ENCODE peak calls at places on chromosomes 7 and 10, in six cellular contexts. T is IMR-90, Y is neuronal stem cell, I is H9, Z is mesenchymal stem cell, P is H1. S is an unnamed sample.
A peak's percentile ranks its signal among the peaks of the same experiment; 100 is the strongest.

GRCh38 chr7:66682350-66683093 is 53.8 kb downstream of the KCTD7 start:
- DNase-seq in I (no peak), P (no peak), Y (no peak), T (peak; percentile 64), Z (peak; percentile 64), S (peak; percentile 63)

GRCh38 chr7:22628112-22628511 is 98.9 kb upstream of the IL6 start:
- DNase-seq in Z (no peak), Y (no peak), T (no peak), P (no peak), I (no peak), S (no peak)

GRCh38 chr7:144384071-144384470 is 19.4 kb downstream of the NOBOX start:
- DNase-seq in P (peak; percentile 44), Z (peak; percentile 70), T (no peak), Y (no peak), I (peak; percentile 20), S (peak; percentile 49)

GRCh38 chr10:93710333-93710909 is 8.0 kb upstream of the FRA10AC1 start:
- DNase-seq in Z (no peak), Y (no peak), P (no peak), I (no peak), T (no peak), S (no peak)

GRCh38 chr10:86888585-86889381 is 68.6 kb downstream of the MMRN2 start:
- DNase-seq in T (peak; percentile 71), P (no peak), I (no peak), Z (peak; percentile 83), Y (no peak), S (no peak)

GRCh38 chr7:146216371-146217041 is 99.9 kb downstream of the CNTNAP2 start:
- DNase-seq in Z (no peak), Y (no peak), T (no peak), P (no peak), I (no peak), S (no peak)

GRCh38 chr7:51307811-51308737 is 8.5 kb downstream of the COBL start:
- DNase-seq in Z (no peak), Y (no peak), P (peak; percentile 22), T (no peak), I (no peak), S (no peak)

GRCh38 chr10:3106908-3107425 is 39.6 kb downstream of the PFKP start:
- DNase-seq in T (no peak), Z (no peak), Y (no peak), P (no peak), I (no peak), S (no peak)

GRCh38 chr10:76396126-76396525 is 964.7 kb downstream of the LRMDA start:
- DNase-seq in I (no peak), P (no peak), T (no peak), Z (no peak), Y (no peak), S (no peak)

GRCh38 chr7:79420464-79420863 is 33.0 kb downstream of the MAGI2 start:
- DNase-seq in I (no peak), Z (peak; percentile 90), T (peak; percentile 98), P (no peak), Y (no peak), S (no peak)

GRCh38 chr7:96426027-96426426 is 104.1 kb upstream of the SLC25A13 start:
- DNase-seq in Z (no peak), T (no peak), I (no peak), P (no peak), Y (no peak), S (no peak)

GRCh38 chr7:115068220-115068619 is 146.3 kb downstream of the MDFIC start:
- DNase-seq in Y (no peak), I (no peak), P (no peak), T (peak; percentile 75), Z (no peak), S (no peak)

GRCh38 chr10:124293641-124294449 is 124.9 kb downstream of the OAT start:
- DNase-seq in Y (no peak), P (no peak), T (no peak), I (peak; percentile 18), Z (no peak), S (no peak)

GRCh38 chr7:97601941-97602457 is 129.9 kb upstream of the TAC1 start:
- DNase-seq in I (no peak), P (no peak), Y (no peak), Z (no peak), T (no peak), S (no peak)

GRCh38 chr10:104925232-104925851 is 284.3 kb downstream of the SORCS3 start:
- DNase-seq in T (no peak), Z (no peak), I (peak; percentile 54), Y (peak; percentile 48), P (peak; percentile 71), S (peak; percentile 32)

GRCh38 chr10:71004176-71004575 is 115.8 kb upstream of the PCBD1 start:
- DNase-seq in Z (no peak), P (no peak), I (no peak), Y (no peak), T (no peak), S (no peak)
- H2AFZ ChIP-seq in Z (no peak overlapping the region), P (no peak overlapping the region), I (no peak overlapping the region), Y (no peak overlapping the region), T (no peak overlapping the region), S (no peak overlapping the region)

DNA sequence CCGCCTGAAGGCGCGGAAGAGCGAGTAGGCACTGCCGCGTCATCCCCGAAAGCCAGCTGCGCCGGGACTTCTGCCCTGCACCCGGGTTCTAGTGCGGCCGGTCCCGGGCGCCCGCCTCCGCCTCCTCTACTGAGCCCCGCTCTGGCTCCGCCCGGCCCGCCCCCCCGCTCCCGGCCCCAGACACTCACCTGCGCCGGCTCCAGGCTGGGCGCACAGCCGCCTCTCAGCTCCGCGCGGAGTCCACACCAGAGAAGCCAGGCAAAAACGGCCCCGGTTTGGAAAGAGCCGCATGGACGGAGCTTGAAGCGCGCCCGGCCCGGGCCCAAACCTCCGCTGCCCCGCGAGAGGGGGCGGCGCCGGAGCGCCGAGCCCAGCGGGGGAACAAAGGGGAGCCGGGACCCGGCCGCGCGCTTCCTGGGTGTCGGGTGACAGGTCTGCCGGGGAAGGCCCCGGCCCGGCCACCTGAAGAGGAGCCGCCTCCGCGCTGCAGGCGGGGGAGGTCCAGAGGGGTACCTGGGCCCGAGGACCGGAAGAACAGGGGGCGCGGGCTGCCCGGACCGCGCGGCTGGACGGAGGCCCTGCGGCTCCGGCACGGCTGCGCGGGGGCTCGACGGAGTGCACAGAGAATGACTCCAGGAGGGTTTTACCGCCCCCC is 168.2 kb downstream of the NRF1 start:
- DNase-seq in T (no peak), I (no peak), Z (no peak), Y (peak; percentile 67), P (peak; percentile 90), S (peak; percentile 73)
- H3K18ac ChIP-seq in T (no peak overlapping the region), I (no peak overlapping the region), Z (no peak overlapping the region), Y (peak overlapping the region; percentile 90), P (peak overlapping the region; percentile 83), S (no peak overlapping the region)

GRCh38 chr7:120989571-120990220 is 1.2 kb downstream of the CPED1 start:
- DNase-seq in T (peak; percentile 38), I (no peak), P (no peak), Y (no peak), Z (peak; percentile 53), S (peak; percentile 10)
- H2AFZ ChIP-seq in T (peak overlapping the region; percentile 71), I (no peak overlapping the region), P (peak overlapping the region; percentile 58), Y (no peak overlapping the region), Z (no peak overlapping the region), S (no peak overlapping the region)

GRCh38 chr7:126449621-126450268 is 803.0 kb downstream of the GRM8 start:
- DNase-seq in Z (no peak), Y (no peak), I (no peak), T (no peak), P (no peak), S (peak; percentile 92)
- H3K18ac ChIP-seq in Z (no peak overlapping the region), Y (no peak overlapping the region), I (no peak overlapping the region), T (no peak overlapping the region), P (no peak overlapping the region), S (no peak overlapping the region)

GRCh38 chr10:132538031-132538789 is 623 bp downstream of the INPP5A start:
- DNase-seq in T (no peak), Z (no peak), P (no peak), Y (no peak), I (no peak), S (no peak)

GRCh38 chr10:132538790-132539421 is 1.3 kb downstream of the INPP5A start:
- DNase-seq in Z (no peak), I (no peak), P (no peak), Y (no peak), T (no peak), S (no peak)

GRCh38 chr10:132536964-132537712 is 449 bp upstream of the INPP5A start:
- DNase-seq in Z (peak; percentile 98), I (peak; percentile 100), T (peak; percentile 98), P (peak; percentile 100), Y (peak; percentile 100), S (peak; percentile 100)

GRCh38 chr10:132536241-132536963 is 1.2 kb upstream of the INPP5A start:
- DNase-seq in T (no peak), Y (no peak), I (no peak), P (no peak), Z (no peak), S (no peak)

GRCh38 chr10:132537713-132538020 is at the start of gene INPP5A:
- DNase-seq in Y (no peak), I (no peak), P (no peak), Z (no peak), T (no peak), S (no peak)
- H2AFZ ChIP-seq in Y (peak within 1 kb of the TSS; percentile 97), I (no peak within 1 kb of the TSS), P (no peak within 1 kb of the TSS), Z (peak within 1 kb of the TSS; percentile 87), T (peak within 1 kb of the TSS; percentile 96), S (peak within 1 kb of the TSS; percentile 53)

DNA sequence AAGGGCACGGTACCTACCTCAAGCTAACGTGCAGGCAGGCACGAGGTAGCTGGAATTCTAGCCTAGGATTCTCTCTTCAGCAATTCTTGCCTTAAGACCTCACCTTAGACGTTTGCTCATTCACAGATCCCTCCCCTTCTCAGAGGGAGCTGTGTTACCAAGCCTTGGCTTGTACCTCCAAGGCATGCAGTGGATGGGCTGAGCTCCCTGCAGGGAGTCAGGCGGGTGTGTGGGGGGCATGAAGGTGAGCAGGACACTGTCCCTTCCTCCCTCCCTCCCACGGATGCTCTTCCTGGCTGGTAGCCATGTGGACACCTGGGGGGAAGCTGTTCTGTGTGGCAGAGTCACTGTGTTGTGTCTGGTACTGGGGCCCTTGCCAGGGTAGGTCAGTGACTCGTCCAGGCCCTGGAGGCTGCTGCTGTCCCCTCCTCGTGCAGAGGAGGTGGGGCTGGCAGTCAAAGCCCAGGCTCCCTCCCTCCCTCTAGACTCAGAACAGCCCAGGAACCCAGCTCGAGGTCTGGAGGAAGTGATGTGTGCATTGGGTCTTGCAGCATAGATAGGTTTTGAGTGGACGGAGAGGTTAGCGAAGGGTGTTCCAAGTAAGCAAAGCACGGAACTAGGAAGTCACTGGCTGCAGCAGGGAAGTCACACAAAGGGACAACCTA is 222.2 kb upstream of the SH2B2 start:
- DNase-seq in P (no peak), Y (no peak), T (peak; percentile 26), Z (peak; percentile 46), I (no peak), S (peak; percentile 59)
- H3K18ac ChIP-seq in P (peak overlapping the region; percentile 79), Y (peak overlapping the region; percentile 15), T (no peak overlapping the region), Z (no peak overlapping the region), I (no peak overlapping the region), S (peak overlapping the region; percentile 31)

DNA sequence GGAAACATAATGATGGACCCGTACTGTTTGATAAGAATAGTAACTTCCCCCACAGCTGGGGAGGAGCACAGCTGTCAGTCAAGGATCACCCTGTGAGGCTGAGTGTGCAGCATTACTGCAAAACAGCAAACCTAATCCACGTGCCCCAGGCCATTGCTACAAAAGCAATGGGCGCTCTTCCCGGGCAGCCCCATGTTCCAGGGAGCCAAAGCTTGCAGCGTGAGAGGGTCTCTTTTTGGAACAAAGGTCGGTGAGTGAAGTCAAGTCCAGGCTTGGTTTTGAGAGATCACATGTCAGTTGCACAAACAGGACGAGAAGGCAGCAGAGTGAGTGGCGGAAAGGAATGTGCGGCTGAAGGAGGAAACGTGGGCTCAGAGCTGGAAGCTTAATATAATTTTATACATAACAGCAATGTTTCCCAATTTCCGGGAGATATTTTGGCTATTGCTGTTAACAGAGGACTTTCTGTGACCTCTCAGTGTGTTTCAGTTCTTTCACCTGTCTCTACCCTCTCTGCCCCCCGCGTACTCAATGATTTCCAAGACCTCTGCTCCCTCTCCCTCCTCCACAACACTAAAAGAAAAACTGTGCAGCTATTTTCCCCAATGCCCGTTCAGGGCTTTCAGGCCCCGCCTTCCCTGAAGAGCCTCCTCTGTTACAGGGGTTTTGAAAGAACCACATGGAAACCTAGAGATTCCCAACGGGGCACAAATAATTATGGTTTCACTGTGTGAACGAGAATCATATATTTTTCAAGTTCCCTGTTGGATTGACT is 128.9 kb downstream of the MTPAP start:
- DNase-seq in Z (no peak), T (peak; percentile 51), P (no peak), I (no peak), Y (no peak), S (peak; percentile 23)
- H2AFZ ChIP-seq in Z (no peak overlapping the region), T (peak overlapping the region; percentile 88), P (peak overlapping the region; percentile 59), I (no peak overlapping the region), Y (peak overlapping the region; percentile 90), S (no peak overlapping the region)